ENCODE peak calls at places on chromosomes 13 and 19, in four cellular contexts. A is Peyer's patch, T is fibroblast of lung, Z is mesendoderm. B is an unnamed sample.
A peak's percentile ranks its signal among the peaks of the same experiment; 100 is the strongest.

GRCh38 chr13:36428083-36428482 is 4.2 kb upstream of the CCNA1 start:
- DNase-seq in A (no peak), T (no peak), Z (no peak), B (no peak)

GRCh38 chr19:45676851-45677263 is 8.8 kb downstream of the GIPR start:
- DNase-seq in A (peak; percentile 71), T (no peak), Z (peak; percentile 21), B (no peak)

GRCh38 chr13:40916207-40916998 is 102.7 kb downstream of the ELF1 start:
- DNase-seq in A (no peak), T (no peak), Z (no peak), B (peak; percentile 9)

GRCh38 chr19:58513694-58514563 is 2.1 kb upstream of the SLC27A5 start:
- DNase-seq in A (peak; percentile 94), T (peak; percentile 83), Z (peak; percentile 96), B (peak; percentile 62)

GRCh38 chr19:17751912-17752273 is 616 bp downstream of the FCHO1 start:
- DNase-seq in A (no peak), T (no peak), Z (no peak), B (no peak)

GRCh38 chr19:5907216-5907615 is 2.5 kb downstream of the VMAC start:
- DNase-seq in A (no peak), T (no peak), Z (no peak), B (no peak)

GRCh38 chr19:38932425-38933179 is 1.9 kb downstream of the MRPS12 start:
- DNase-seq in A (peak; percentile 63), T (peak; percentile 50), Z (peak; percentile 67), B (peak; percentile 40)

GRCh38 chr13:25300861-25301346 is 521 bp upstream of the NUP58 start:
- DNase-seq in A (peak; percentile 47), T (no peak), Z (no peak), B (no peak)

GRCh38 chr13:111418101-111418500 is 97.7 kb downstream of the TEX29 start:
- DNase-seq in A (no peak), T (no peak), Z (no peak), B (no peak)

GRCh38 chr19:57473646-57474045 is 3.7 kb downstream of the ZNF772 start:
- DNase-seq in A (no peak), T (peak; percentile 34), Z (peak; percentile 50), B (no peak)

GRCh38 chr19:28044477-28044876 is 1168.5 kb downstream of the UQCRFS1 start:
- DNase-seq in A (no peak), T (no peak), Z (no peak), B (no peak)

GRCh38 chr13:37069597-37070103 is 10.2 kb upstream of the SUPT20H start:
- DNase-seq in A (no peak), T (no peak), Z (no peak), B (no peak)

GRCh38 chr13:111006508-111007031 is 91.7 kb upstream of the ANKRD10 start:
- DNase-seq in A (peak; percentile 66), T (peak; percentile 92), Z (peak; percentile 61), B (peak; percentile 96)

GRCh38 chr13:109771926-109772325 is 14.5 kb downstream of the IRS2 start:
- DNase-seq in A (no peak), T (no peak), Z (no peak), B (no peak)

GRCh38 chr19:52170304-52170703 is 1.1 kb downstream of the ZNF836 start:
- DNase-seq in A (no peak), T (no peak), Z (no peak), B (no peak)

GRCh38 chr13:49098771-49099512 is 121.2 kb upstream of the MLNR start:
- DNase-seq in A (no peak), T (peak; percentile 41), Z (peak; percentile 48), B (no peak)

GRCh38 chr13:93646247-93646646 is 419.6 kb downstream of the GPC6 start:
- DNase-seq in A (no peak), T (peak; percentile 58), Z (no peak), B (no peak)

DNA sequence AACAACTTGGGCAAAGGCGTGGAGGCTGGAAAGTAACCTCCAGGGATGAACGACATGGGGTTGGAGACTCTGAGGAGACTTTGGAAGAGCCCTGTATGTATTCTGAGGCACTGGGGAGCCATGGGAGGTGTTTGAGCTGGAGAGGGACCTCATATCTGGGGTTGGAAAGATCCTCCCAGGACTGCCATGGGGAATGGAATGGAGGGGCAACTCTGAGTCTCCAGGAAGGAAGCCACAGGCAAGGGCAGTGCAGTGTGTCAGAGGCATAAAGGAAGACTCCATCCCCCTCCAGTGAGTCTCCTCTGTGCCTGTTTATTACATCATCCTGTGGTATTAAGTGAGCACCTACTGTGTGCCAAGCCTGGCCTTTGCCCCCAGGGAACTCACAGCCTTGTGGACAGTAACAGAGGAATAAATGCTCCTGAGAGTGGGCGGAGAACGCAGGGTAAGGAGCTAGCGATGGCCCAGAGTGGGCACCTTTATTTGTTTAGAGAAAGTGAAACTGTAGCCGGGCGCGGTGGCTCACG is 7.7 kb downstream of the PEAK3 start:
- DNase-seq in A (no peak), T (no peak), Z (no peak), B (no peak)
- H3K4me3 ChIP-seq in A (peak overlapping the region; percentile 98), T (peak overlapping the region; percentile 45), Z (no peak overlapping the region), B (no peak overlapping the region)

GRCh38 chr19:8370176-8371010 is 6.4 kb downstream of the ANGPTL4 start:
- DNase-seq in A (no peak), T (no peak), Z (no peak), B (no peak)

GRCh38 chr19:8371011-8371804 is 7.3 kb downstream of the ANGPTL4 start:
- DNase-seq in A (no peak), T (no peak), Z (no peak), B (no peak)

GRCh38 chr19:8377598-8377997 is 12.6 kb upstream of the RAB11B start:
- DNase-seq in A (no peak), T (no peak), Z (no peak), B (no peak)

DNA sequence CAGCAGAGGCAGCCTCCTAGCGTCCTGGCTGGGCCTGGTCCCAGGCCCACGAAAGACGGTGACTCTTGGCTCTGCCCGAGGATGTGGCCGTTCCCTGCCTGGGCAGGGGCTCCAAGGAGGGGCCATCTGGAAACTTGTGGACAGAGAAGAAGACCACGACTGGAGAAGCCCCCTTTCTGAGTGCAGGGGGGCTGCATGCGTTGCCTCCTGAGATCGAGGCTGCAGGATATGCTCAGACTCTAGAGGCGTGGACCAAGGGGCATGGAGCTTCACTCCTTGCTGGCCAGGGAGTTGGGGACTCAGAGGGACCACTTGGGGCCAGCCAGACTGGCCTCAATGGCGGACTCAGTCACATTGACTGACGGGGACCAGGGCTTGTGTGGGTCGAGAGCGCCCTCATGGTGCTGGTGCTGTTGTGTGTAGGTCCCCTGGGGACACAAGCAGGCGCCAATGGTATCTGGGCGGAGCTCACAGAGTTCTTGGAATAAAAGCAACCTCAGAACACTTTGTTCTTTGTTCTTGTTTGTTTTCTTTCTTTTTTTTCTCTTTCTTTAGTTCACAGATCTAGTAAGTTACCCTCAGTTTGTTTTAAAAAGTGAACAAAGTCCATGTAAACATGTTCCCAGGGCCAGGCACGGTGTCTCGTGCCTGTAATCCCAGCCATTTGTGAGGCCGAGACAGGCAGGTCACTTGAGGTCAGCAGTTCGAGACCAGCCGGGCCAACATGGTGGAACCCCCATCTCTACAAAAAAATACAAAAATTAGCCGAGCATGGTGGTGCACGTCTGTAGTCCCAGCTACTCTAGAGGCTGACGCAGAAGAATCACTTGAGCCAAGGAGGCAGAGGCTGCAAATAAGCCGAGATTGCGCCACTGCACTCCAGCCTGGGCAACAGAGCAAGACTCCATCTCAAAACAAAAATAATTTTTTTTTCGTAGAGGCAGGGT is 10.2 kb downstream of the ANGPTL4 start:
- DNase-seq in A (peak; percentile 64), T (no peak), Z (no peak), B (no peak)
- H3K4me3 ChIP-seq in A (no peak overlapping the region), T (no peak overlapping the region), Z (no peak overlapping the region), B (no peak overlapping the region)

GRCh38 chr13:91277013-91277676 is 70.3 kb upstream of the MIR17HG start:
- DNase-seq in A (no peak), T (no peak), Z (no peak), B (no peak)

GRCh38 chr13:91269237-91269636 is 78.2 kb upstream of the MIR17HG start:
- DNase-seq in A (no peak), T (no peak), Z (no peak), B (no peak)

GRCh38 chr13:91270031-91270430 is 77.5 kb upstream of the MIR17HG start:
- DNase-seq in A (no peak), T (no peak), Z (peak; percentile 23), B (peak; percentile 5)

GRCh38 chr13:91273675-91274074 is 73.8 kb upstream of the MIR17HG start:
- DNase-seq in A (no peak), T (no peak), Z (no peak), B (no peak)

GRCh38 chr13:91272235-91272777 is 75.2 kb upstream of the MIR17HG start:
- DNase-seq in A (no peak), T (no peak), Z (no peak), B (no peak)
- H3K4me3 ChIP-seq in A (no peak overlapping the region), T (no peak overlapping the region), Z (no peak overlapping the region), B (no peak overlapping the region)

GRCh38 chr19:4327877-4328242 is 10.8 kb downstream of the STAP2 start:
- DNase-seq in A (no peak), T (no peak), Z (no peak), B (no peak)

GRCh38 chr19:4326215-4326836 is 12.3 kb downstream of the STAP2 start:
- DNase-seq in A (no peak), T (no peak), Z (no peak), B (no peak)

GRCh38 chr19:4328243-4328990 is 10.2 kb downstream of the STAP2 start:
- DNase-seq in A (peak; percentile 97), T (peak; percentile 93), Z (peak; percentile 97), B (peak; percentile 96)

GRCh38 chr19:4327252-4327876 is 11.3 kb downstream of the STAP2 start:
- DNase-seq in A (peak; percentile 87), T (peak; percentile 22), Z (peak; percentile 95), B (peak; percentile 82)

DNA sequence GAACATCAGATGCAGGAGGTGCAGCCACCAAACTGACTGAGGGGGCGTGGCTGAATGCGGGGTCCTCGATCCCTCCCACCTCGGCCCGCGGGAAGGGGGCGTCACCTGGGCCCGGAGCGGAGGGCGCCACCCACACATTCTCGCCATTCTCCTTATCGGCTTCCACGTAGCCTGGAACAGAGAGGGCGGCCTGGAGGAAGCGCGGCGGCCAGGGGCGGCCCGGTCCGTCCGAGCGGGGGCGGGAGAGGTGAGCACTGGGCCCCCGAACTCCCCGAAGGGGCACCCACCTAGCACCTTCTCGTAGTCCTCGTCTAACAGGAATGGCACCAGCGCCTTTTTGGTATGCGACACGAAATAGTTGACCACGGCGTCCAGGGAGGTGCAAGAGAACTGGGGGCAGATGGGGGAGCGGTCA is 11.8 kb downstream of the STAP2 start:
- DNase-seq in A (no peak), T (no peak), Z (peak; percentile 76), B (no peak)
- H3K4me3 ChIP-seq in A (peak overlapping the region; percentile 38), T (no peak overlapping the region), Z (no peak overlapping the region), B (peak overlapping the region; percentile 29)

GRCh38 chr19:35512831-35513230 is 618 bp downstream of the DMKN start:
- DNase-seq in A (no peak), T (no peak), Z (no peak), B (no peak)

GRCh38 chr19:35509018-35509652 is 4.3 kb downstream of the DMKN start:
- DNase-seq in A (peak; percentile 75), T (no peak), Z (peak; percentile 88), B (no peak)

GRCh38 chr19:35509861-35510625 is 3.4 kb downstream of the DMKN start:
- DNase-seq in A (peak; percentile 90), T (peak; percentile 22), Z (peak; percentile 95), B (no peak)

GRCh38 chr19:35511337-35511736 is 2.1 kb downstream of the DMKN start:
- DNase-seq in A (no peak), T (no peak), Z (no peak), B (no peak)

GRCh38 chr19:35510626-35510964 is 2.9 kb downstream of the DMKN start:
- DNase-seq in A (no peak), T (no peak), Z (no peak), B (no peak)
- H3K4me3 ChIP-seq in A (peak overlapping the region; percentile 35), T (no peak overlapping the region), Z (no peak overlapping the region), B (no peak overlapping the region)